ENCODE peak calls at places on chromosomes 4 and X, in six cellular contexts. One of them, this sample, is unnamed.

GRCh38 chrX:93580634-93581033 is 92.7 kb downstream of the NAP1L3 start:
- DNase-seq in effector memory CD4-positive, alpha-beta T cell: no peak
- DNase-seq in kidney: no peak
- DNase-seq in ascending aorta: no peak
- DNase-seq in hepatocyte: no peak
- DNase-seq in A549: no peak
- DNase-seq in this sample: no peak

GRCh38 chr4:178205826-178206225 is 763.6 kb upstream of the AGA start:
- DNase-seq in effector memory CD4-positive, alpha-beta T cell: no peak
- DNase-seq in kidney: no peak
- DNase-seq in ascending aorta: no peak
- DNase-seq in hepatocyte: no peak
- DNase-seq in A549: no peak
- DNase-seq in this sample: no peak

GRCh38 chr4:98510757-98511517 is 147.5 kb downstream of the TSPAN5 start:
- DNase-seq in effector memory CD4-positive, alpha-beta T cell: no peak
- DNase-seq in kidney: no peak
- DNase-seq in ascending aorta: no peak
- DNase-seq in hepatocyte: no peak
- DNase-seq in A549: no peak
- DNase-seq in this sample: no peak

GRCh38 chr4:17595471-17596005 is 18.5 kb downstream of the LAP3 start:
- DNase-seq in effector memory CD4-positive, alpha-beta T cell: no peak
- DNase-seq in kidney: no peak
- DNase-seq in ascending aorta: no peak
- DNase-seq in hepatocyte: no peak
- DNase-seq in A549: no peak
- DNase-seq in this sample: no peak

GRCh38 chr4:95506264-95506663 is 42.5 kb downstream of the UNC5C start:
- DNase-seq in effector memory CD4-positive, alpha-beta T cell: no peak
- DNase-seq in kidney: no peak
- DNase-seq in ascending aorta: no peak
- DNase-seq in hepatocyte: no peak
- DNase-seq in A549: no peak
- DNase-seq in this sample: no peak

GRCh38 chrX:11600578-11600977 is 65.1 kb downstream of the ARHGAP6 start:
- DNase-seq in effector memory CD4-positive, alpha-beta T cell: no peak
- DNase-seq in kidney: no peak
- DNase-seq in ascending aorta: no peak
- DNase-seq in hepatocyte: no peak
- DNase-seq in A549: no peak
- DNase-seq in this sample: no peak

GRCh38 chr4:42277291-42277690 is 120.0 kb upstream of the SHISA3 start:
- DNase-seq in effector memory CD4-positive, alpha-beta T cell: no peak
- DNase-seq in kidney: no peak
- DNase-seq in ascending aorta: no peak
- DNase-seq in hepatocyte: no peak
- DNase-seq in A549: no peak
- DNase-seq in this sample: no peak

GRCh38 chr4:81358173-81358572 is 113.5 kb downstream of the RASGEF1B start:
- DNase-seq in effector memory CD4-positive, alpha-beta T cell: no peak
- DNase-seq in kidney: no peak
- DNase-seq in ascending aorta: no peak
- DNase-seq in hepatocyte: no peak
- DNase-seq in A549: no peak
- DNase-seq in this sample: no peak

GRCh38 chrX:19829817-19830216 is 57.6 kb downstream of the SH3KBP1 start:
- DNase-seq in effector memory CD4-positive, alpha-beta T cell: no peak
- DNase-seq in kidney: no peak
- DNase-seq in ascending aorta: no peak
- DNase-seq in hepatocyte: no peak
- DNase-seq in A549: no peak
- DNase-seq in this sample: no peak

GRCh38 chr4:79049840-79050520 is 110.7 kb upstream of the PAQR3 start:
- DNase-seq in effector memory CD4-positive, alpha-beta T cell: no peak
- DNase-seq in kidney: peak; percentile 28
- DNase-seq in ascending aorta: no peak
- DNase-seq in hepatocyte: no peak
- DNase-seq in A549: no peak
- DNase-seq in this sample: no peak

GRCh38 chr4:74217365-74217764 is 59.4 kb downstream of the MTHFD2L start:
- DNase-seq in effector memory CD4-positive, alpha-beta T cell: no peak
- DNase-seq in kidney: no peak
- DNase-seq in ascending aorta: no peak
- DNase-seq in hepatocyte: no peak
- DNase-seq in A549: no peak
- DNase-seq in this sample: no peak

GRCh38 chr4:156190606-156191005 is 236.9 kb upstream of the CTSO start:
- DNase-seq in effector memory CD4-positive, alpha-beta T cell: no peak
- DNase-seq in kidney: no peak
- DNase-seq in ascending aorta: no peak
- DNase-seq in hepatocyte: no peak
- DNase-seq in A549: no peak
- DNase-seq in this sample: no peak

GRCh38 chr4:85459736-85460135 is 15.2 kb upstream of the ARHGAP24 start:
- DNase-seq in effector memory CD4-positive, alpha-beta T cell: no peak
- DNase-seq in kidney: no peak
- DNase-seq in ascending aorta: no peak
- DNase-seq in hepatocyte: peak; percentile 37
- DNase-seq in A549: no peak
- DNase-seq in this sample: no peak

GRCh38 chr4:88893961-88894360 is 163.0 kb downstream of the FAM13A start:
- DNase-seq in effector memory CD4-positive, alpha-beta T cell: no peak
- DNase-seq in kidney: no peak
- DNase-seq in ascending aorta: no peak
- DNase-seq in hepatocyte: no peak
- DNase-seq in A549: no peak
- DNase-seq in this sample: no peak

GRCh38 chr4:128525939-128526630 is 238.5 kb upstream of the PGRMC2 start:
- DNase-seq in effector memory CD4-positive, alpha-beta T cell: no peak
- DNase-seq in kidney: no peak
- DNase-seq in ascending aorta: no peak
- DNase-seq in hepatocyte: no peak
- DNase-seq in A549: no peak
- DNase-seq in this sample: no peak

GRCh38 chr4:128528177-128528576 is 240.6 kb upstream of the PGRMC2 start:
- DNase-seq in effector memory CD4-positive, alpha-beta T cell: no peak
- DNase-seq in kidney: no peak
- DNase-seq in ascending aorta: no peak
- DNase-seq in hepatocyte: no peak
- DNase-seq in A549: no peak
- DNase-seq in this sample: no peak

GRCh38 chr4:128524311-128524710 is 236.7 kb upstream of the PGRMC2 start:
- DNase-seq in effector memory CD4-positive, alpha-beta T cell: no peak
- DNase-seq in kidney: peak; percentile 90
- DNase-seq in ascending aorta: peak; percentile 90
- DNase-seq in hepatocyte: peak; percentile 39
- DNase-seq in A549: peak; percentile 51
- DNase-seq in this sample: no peak

GRCh38 chr4:128527356-128527755 is 239.7 kb upstream of the PGRMC2 start:
- DNase-seq in effector memory CD4-positive, alpha-beta T cell: no peak
- DNase-seq in kidney: no peak
- DNase-seq in ascending aorta: no peak
- DNase-seq in hepatocyte: no peak
- DNase-seq in A549: no peak
- DNase-seq in this sample: no peak

DNA sequence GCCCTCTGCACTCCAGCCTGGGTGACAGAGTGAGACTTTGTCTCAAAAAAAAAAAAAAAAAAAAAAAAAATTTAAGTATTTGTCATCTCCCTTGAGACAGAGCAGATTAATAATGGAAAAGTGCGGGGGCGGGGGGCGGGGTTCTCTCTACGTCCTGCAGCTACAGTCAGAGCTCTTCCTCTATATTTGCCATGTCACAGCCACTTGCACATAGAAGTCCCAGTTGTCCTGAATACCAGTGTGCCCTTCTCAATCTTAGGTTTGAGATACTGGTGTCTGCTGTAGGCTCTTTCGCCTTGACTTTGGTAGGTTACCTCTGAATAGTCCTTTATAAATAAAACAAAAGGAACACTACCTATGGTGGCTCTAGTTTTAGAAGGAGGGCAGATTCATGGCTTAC is 237.8 kb upstream of the PGRMC2 start:
- DNase-seq in effector memory CD4-positive, alpha-beta T cell: no peak
- DNase-seq in kidney: no peak
- DNase-seq in ascending aorta: no peak
- DNase-seq in hepatocyte: no peak
- DNase-seq in A549: no peak
- DNase-seq in this sample: no peak
- H3K4me1 ChIP-seq in effector memory CD4-positive, alpha-beta T cell: no peaks in the 10 kb centered on the region
- H3K4me1 ChIP-seq in kidney: peaks cover 2% of the 10 kb centered on the region
- H3K4me1 ChIP-seq in ascending aorta: peaks cover 16% of the 10 kb centered on the region
- H3K4me1 ChIP-seq in hepatocyte: peaks cover 42% of the 10 kb centered on the region
- H3K4me1 ChIP-seq in A549: peaks cover 91% of the 10 kb centered on the region
- H3K4me1 ChIP-seq in this sample: no peaks in the 10 kb centered on the region

GRCh38 chrX:106249706-106250379 is 81.7 kb downstream of the PWWP3B start:
- DNase-seq in effector memory CD4-positive, alpha-beta T cell: no peak
- DNase-seq in kidney: no peak
- DNase-seq in ascending aorta: no peak
- DNase-seq in hepatocyte: peak; percentile 4
- DNase-seq in A549: no peak
- DNase-seq in this sample: no peak
- H3K27ac ChIP-seq in effector memory CD4-positive, alpha-beta T cell: no peak overlapping the region
- H3K27ac ChIP-seq in kidney: no peak overlapping the region
- H3K27ac ChIP-seq in ascending aorta: no peak overlapping the region
- H3K27ac ChIP-seq in hepatocyte: peak overlapping the region; percentile 55
- H3K27ac ChIP-seq in A549: no peak overlapping the region
- H3K27ac ChIP-seq in this sample: no peak overlapping the region

GRCh38 chr4:5710962-5711478 is at the start of gene EVC:
- DNase-seq in effector memory CD4-positive, alpha-beta T cell: no peak
- DNase-seq in kidney: peak; percentile 93
- DNase-seq in ascending aorta: peak; percentile 92
- DNase-seq in hepatocyte: peak; percentile 82
- DNase-seq in A549: peak; percentile 69
- DNase-seq in this sample: no peak
- H3K4me3 ChIP-seq in effector memory CD4-positive, alpha-beta T cell: peak within 1 kb of the TSS; percentile 31
- H3K4me3 ChIP-seq in kidney: peak within 1 kb of the TSS; percentile 75
- H3K4me3 ChIP-seq in ascending aorta: peak within 1 kb of the TSS; percentile 69
- H3K4me3 ChIP-seq in hepatocyte: peak within 1 kb of the TSS; percentile 49
- H3K4me3 ChIP-seq in A549: peak within 1 kb of the TSS; percentile 87
- H3K4me3 ChIP-seq in this sample: no peak within 1 kb of the TSS

GRCh38 chr4:143364063-143364462 is 27.4 kb downstream of the GAB1 start:
- DNase-seq in effector memory CD4-positive, alpha-beta T cell: no peak
- DNase-seq in kidney: no peak
- DNase-seq in ascending aorta: no peak
- DNase-seq in hepatocyte: no peak
- DNase-seq in A549: no peak
- DNase-seq in this sample: no peak
- H3K4me1 ChIP-seq in effector memory CD4-positive, alpha-beta T cell: no peaks in the 10 kb centered on the region
- H3K4me1 ChIP-seq in kidney: peaks cover 10% of the 10 kb centered on the region
- H3K4me1 ChIP-seq in ascending aorta: peaks cover 7% of the 10 kb centered on the region
- H3K4me1 ChIP-seq in hepatocyte: peaks cover 26% of the 10 kb centered on the region
- H3K4me1 ChIP-seq in A549: peaks cover 8% of the 10 kb centered on the region
- H3K4me1 ChIP-seq in this sample: no peaks in the 10 kb centered on the region

GRCh38 chrX:10177004-10177396 is 20.2 kb downstream of the CLCN4 start:
- DNase-seq in effector memory CD4-positive, alpha-beta T cell: no peak
- DNase-seq in kidney: no peak
- DNase-seq in ascending aorta: no peak
- DNase-seq in hepatocyte: no peak
- DNase-seq in A549: no peak
- DNase-seq in this sample: no peak
- H3K27ac ChIP-seq in effector memory CD4-positive, alpha-beta T cell: no peak overlapping the region
- H3K27ac ChIP-seq in kidney: no peak overlapping the region
- H3K27ac ChIP-seq in ascending aorta: no peak overlapping the region
- H3K27ac ChIP-seq in hepatocyte: no peak overlapping the region
- H3K27ac ChIP-seq in A549: no peak overlapping the region
- H3K27ac ChIP-seq in this sample: no peak overlapping the region

DNA sequence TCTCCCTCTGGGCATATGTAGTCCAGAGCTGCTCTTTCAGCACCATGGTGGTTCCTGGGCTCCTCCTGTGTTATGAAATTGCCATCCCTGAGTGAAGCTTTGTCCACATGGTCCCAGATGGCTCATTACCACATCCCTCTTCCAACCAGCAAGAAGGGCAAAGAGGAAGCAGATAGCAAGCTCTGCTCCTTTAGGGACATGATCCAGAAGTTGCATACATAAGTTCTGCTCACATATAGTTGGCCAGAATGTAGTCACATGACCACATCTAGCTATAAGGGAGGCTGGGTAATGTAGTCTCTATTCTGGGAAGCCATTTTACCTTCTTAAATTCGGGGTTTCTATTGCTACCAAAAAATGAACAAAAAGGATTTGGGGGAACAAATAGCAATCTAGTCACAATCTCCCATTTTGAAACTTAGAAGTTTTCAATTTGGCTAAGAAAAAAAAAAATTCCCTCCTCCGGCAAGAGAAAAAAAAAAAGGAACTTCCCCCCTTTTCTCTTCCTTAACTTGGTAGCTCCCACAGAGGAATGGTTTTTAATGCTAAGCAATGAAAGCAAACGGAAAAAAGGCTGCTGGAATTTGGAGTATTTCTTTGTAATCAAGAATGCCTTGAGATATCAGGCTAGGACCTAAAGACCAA is 88.2 kb upstream of the USP9X start:
- DNase-seq in effector memory CD4-positive, alpha-beta T cell: no peak
- DNase-seq in kidney: no peak
- DNase-seq in ascending aorta: no peak
- DNase-seq in hepatocyte: peak; percentile 78
- DNase-seq in A549: peak; percentile 36
- DNase-seq in this sample: no peak
- H3K4me3 ChIP-seq in effector memory CD4-positive, alpha-beta T cell: no peak overlapping the region
- H3K4me3 ChIP-seq in kidney: no peak overlapping the region
- H3K4me3 ChIP-seq in ascending aorta: no peak overlapping the region
- H3K4me3 ChIP-seq in hepatocyte: peak overlapping the region; percentile 5
- H3K4me3 ChIP-seq in A549: no peak overlapping the region
- H3K4me3 ChIP-seq in this sample: no peak overlapping the region

DNA sequence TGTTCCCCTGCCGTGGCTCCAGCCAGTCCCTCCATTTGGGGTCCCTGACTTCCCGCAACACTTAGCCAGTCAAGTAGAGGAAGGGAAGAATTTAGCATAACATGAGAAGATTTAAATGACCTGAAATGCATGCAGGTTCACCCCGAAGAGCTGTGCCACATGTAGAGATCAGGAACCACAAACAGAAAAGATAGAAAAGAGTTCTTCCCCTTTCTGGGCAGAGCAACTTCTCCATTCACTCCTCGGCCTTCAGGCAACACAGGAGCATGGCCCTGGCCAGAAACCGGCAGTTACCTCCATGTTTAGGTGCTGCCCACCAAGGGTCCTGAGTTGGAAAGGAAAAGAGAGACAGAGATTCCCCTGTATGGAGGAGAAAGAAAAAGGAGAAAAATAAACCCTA is 5.2 kb downstream of the NLRP2B start:
- DNase-seq in effector memory CD4-positive, alpha-beta T cell: no peak
- DNase-seq in kidney: no peak
- DNase-seq in ascending aorta: no peak
- DNase-seq in hepatocyte: no peak
- DNase-seq in A549: no peak
- DNase-seq in this sample: no peak
- H3K4me1 ChIP-seq in effector memory CD4-positive, alpha-beta T cell: no peaks in the 10 kb centered on the region
- H3K4me1 ChIP-seq in kidney: no peaks in the 10 kb centered on the region
- H3K4me1 ChIP-seq in ascending aorta: no peaks in the 10 kb centered on the region
- H3K4me1 ChIP-seq in hepatocyte: no peaks in the 10 kb centered on the region
- H3K4me1 ChIP-seq in A549: no peaks in the 10 kb centered on the region
- H3K4me1 ChIP-seq in this sample: no peaks in the 10 kb centered on the region

This sample was measured in naive thymus-derived CD4-positive, alpha-beta T cell.